ENCODE peak calls at places on chromosome 10, in four cellular contexts. N is GM12878, L is fibroblast of villous mesenchyme, D is body of pancreas. U is an unnamed sample.

GRCh38 chr10:71728218-71728737 is 8.7 kb upstream of the C10orf105 start:
- DNase-seq in L (peak), N (peak), D (no peak), U (no peak)

GRCh38 chr10:121900443-121901174 is 27.2 kb downstream of the ATE1 start:
- DNase-seq in N (no peak), L (peak), D (peak), U (peak)

GRCh38 chr10:50379652-50380051 is 128.3 kb upstream of the ASAH2 start:
- DNase-seq in D (no peak), N (no peak), L (no peak), U (no peak)

GRCh38 chr10:130531312-130531711 is 395.1 kb downstream of the GLRX3 start:
- DNase-seq in D (no peak), N (no peak), L (no peak), U (no peak)

GRCh38 chr10:77787440-77787839 is 139.1 kb downstream of the DLG5 start:
- DNase-seq in L (no peak), D (no peak), N (no peak), U (no peak)

GRCh38 chr10:72370201-72370722 is 15.5 kb upstream of the DNAJB12 start:
- DNase-seq in D (no peak), L (no peak), N (peak), U (no peak)

GRCh38 chr10:128373071-128373749 is 247.0 kb upstream of the MKI67 start:
- DNase-seq in D (no peak), N (peak), L (no peak), U (no peak)

GRCh38 chr10:125011171-125011925 is 69.4 kb downstream of the ZRANB1 start:
- DNase-seq in D (no peak), N (no peak), L (no peak), U (no peak)

GRCh38 chr10:103095005-103095404 is 98.1 kb downstream of the NT5C2 start:
- DNase-seq in D (no peak), L (no peak), N (no peak), U (no peak)

GRCh38 chr10:72800000-72800740 is 93.4 kb upstream of the OIT3 start:
- DNase-seq in D (no peak), N (no peak), L (peak), U (no peak)

GRCh38 chr10:114825513-114826253 is 4.1 kb downstream of the FHIP2A start:
- DNase-seq in L (peak), N (peak), D (peak), U (no peak)
- H3K4me3 ChIP-seq in L (no peak), N (peak), D (no peak), U (peak)

GRCh38 chr10:30346615-30347014 is 2.5 kb downstream of the MTPAP start:
- DNase-seq in N (no peak), L (no peak), D (no peak), U (no peak)
- H3K4me3 ChIP-seq in N (peak), L (no peak), D (no peak), U (no peak)

GRCh38 chr10:11609052-11609451 is 2.4 kb downstream of the USP6NL start:
- DNase-seq in D (no peak), N (no peak), L (no peak), U (no peak)
- H3K4me3 ChIP-seq in D (no peak), N (peak), L (no peak), U (no peak)

DNA sequence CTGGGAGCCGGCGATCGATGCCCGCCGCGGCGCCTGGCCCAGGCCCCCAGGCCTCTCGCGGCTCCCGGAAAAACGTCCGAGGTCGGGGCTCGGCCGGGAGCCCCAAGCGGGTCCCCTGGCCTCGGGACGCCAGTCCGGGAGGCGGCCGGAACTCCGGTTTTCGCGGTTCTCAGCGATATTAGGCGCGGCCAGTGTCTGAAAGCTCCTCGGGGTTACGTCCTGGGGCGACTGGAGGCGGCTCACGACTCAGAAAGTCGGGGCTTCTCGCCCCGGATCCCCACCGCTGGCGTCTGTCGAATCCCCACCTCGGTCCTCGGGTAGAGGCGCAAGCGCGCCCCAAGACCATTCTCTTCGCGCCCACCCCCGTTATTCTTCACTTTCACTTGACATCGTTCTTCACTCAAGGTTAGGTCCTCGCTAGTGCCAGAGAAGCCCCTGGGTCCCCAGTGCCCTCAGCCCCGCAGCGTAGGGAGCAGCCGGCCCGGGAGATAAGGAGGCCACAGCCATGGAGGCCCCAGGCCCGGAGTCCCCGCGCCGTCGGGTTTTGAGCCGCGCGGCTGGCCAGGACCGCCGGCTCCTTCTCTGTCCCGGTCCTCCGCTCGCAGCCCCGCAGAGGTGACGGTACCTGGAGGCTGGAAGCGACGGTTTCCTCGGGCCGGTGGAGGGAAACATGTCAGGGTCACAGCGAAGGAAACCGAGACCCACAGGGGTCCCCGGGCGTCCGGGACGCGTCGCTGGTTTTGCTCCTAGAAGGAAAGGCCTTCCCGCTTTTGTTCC is 35.2 kb upstream of the EBLN1 start:
- DNase-seq in N (no peak), D (peak), L (peak), U (peak)
- H3K4me3 ChIP-seq in N (peak), D (peak), L (peak), U (peak)

GRCh38 chr10:63798599-63799498 is 277.6 kb downstream of the REEP3 start:
- DNase-seq in N (no peak), L (peak), D (peak), U (peak)
- H3K4me3 ChIP-seq in N (no peak), L (no peak), D (no peak), U (no peak)

DNA sequence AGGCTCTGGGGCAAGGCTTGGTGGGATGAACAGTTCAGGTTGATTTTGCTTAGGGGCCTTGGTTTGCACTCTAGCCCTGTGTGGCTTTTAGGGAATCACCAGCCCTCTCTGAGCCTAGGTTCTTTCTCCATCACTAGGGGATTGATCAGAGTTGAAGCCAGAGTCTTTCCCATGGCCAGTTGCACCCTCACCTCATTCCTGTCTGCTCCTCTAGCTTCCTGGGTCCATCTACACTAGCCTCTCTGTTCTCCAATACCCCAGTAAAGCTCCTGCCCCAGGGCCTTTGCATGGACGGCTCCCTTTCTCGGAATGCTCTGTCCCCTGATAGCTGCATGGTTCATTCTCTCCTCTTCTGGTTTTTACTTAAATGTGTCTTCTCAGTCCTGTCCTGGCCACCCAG is 40.4 kb downstream of the SORCS3 start:
- DNase-seq in L (no peak), N (no peak), D (no peak), U (no peak)
- H3K4me3 ChIP-seq in L (no peak), N (no peak), D (no peak), U (peak)

GRCh38 chr10:6669269-6669859 is 89.3 kb upstream of the PRKCQ start:
- DNase-seq in D (no peak), L (peak), N (no peak), U (no peak)
- H3K4me3 ChIP-seq in D (no peak), L (no peak), N (no peak), U (no peak)

DNA sequence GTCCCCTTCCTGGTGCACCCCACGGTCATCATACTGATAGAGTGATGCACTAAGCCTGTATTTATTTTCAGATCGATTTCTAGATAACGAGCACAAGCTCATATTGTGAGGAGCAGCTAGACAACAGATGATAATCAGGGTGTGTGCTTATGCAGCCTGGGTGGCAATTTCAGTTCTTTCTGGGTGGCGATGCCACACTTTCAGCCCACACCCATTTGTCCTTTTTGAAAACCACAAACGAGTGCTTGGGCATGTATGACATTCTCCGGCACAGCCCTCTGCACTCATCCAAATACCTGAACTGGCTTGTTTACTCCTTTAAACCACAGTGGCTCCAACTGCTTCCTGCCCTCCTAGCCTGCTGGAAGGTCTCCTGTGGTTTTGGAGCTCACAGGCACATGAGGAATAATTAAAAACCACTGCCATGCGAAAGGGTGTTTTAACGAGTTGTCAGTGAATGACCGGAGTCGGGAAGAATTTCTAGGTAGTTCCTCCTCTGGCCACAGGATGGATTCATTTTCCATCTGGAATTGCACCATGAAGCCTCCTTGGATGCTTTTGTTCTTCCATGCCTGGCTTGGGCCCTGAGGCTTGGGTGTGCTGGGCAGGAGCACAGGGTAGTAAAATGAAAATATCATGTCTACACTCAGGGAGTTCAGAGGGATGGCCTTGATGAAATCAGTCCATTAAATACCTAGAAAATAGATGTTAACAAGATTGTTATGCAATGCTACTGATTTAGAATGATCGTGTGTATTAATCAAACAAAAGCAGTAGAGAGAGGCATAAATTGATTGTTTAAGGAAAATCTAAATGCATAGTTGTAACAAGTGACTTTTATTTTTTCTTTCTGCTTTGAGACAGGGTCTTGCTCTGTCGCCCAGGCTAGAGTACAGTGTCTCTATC is 52.4 kb upstream of the ITGB1 start:
- DNase-seq in L (peak), N (no peak), D (peak), U (no peak)
- H3K4me3 ChIP-seq in L (no peak), N (no peak), D (no peak), U (no peak)

DNA sequence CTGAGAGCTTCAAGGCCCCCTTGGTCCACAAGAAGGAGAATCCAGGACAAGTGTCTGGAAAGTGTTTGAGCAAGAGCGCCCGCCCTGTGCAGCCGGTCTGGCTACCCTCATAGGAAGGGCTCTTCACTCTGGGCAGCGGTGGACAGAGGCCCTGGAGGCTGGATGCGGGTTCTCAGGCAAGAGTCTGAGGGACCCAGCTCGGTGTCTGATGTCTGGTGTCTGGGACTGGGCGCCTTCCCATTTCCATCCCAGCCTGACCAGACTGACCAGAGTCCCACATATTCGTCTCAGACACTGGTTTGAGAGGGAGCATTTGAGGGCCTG is 59.8 kb downstream of the HK1 start:
- DNase-seq in N (no peak), D (no peak), L (no peak), U (no peak)
- H3K4me3 ChIP-seq in N (no peak), D (no peak), L (no peak), U (no peak)